ENCODE peak calls at places on chromosomes 5 and 9, in nine cellular contexts. One of them, this sample, is unnamed.

GRCh38 chr5:81162501-81162900 is 70.6 kb upstream of the CKMT2 start:
- DNase-seq in cardiac septum: no peak
- DNase-seq in lower leg skin: no peak
- DNase-seq in amniotic stem cell: no peak
- DNase-seq in KBM-7: no peak
- DNase-seq in anterior cingulate cortex: no peak
- DNase-seq in naive B cell: no peak
- DNase-seq in stimulated activated CD8-positive, alpha-beta memory T cell treated with anti-CD3 and anti-CD28 coated beads, Interleukin-15, amount 100 ng/mL, for 1 hour: no peak
- DNase-seq in Right ventricle myocardium superior: no peak
- DNase-seq in this sample: no peak

GRCh38 chr9:128684325-128685021 is 4.5 kb upstream of the SET start:
- DNase-seq in anterior cingulate cortex: peak
- DNase-seq in Right ventricle myocardium superior: peak
- DNase-seq in lower leg skin: peak
- DNase-seq in cardiac septum: peak
- DNase-seq in naive B cell: peak
- DNase-seq in stimulated activated CD8-positive, alpha-beta memory T cell treated with anti-CD3 and anti-CD28 coated beads, Interleukin-15, amount 100 ng/mL, for 1 hour: peak
- DNase-seq in amniotic stem cell: peak
- DNase-seq in KBM-7: peak
- DNase-seq in this sample: peak

GRCh38 chr9:36006541-36006940 is 30.2 kb upstream of the RECK start:
- DNase-seq in KBM-7: peak
- DNase-seq in Right ventricle myocardium superior: no peak
- DNase-seq in amniotic stem cell: no peak
- DNase-seq in lower leg skin: no peak
- DNase-seq in cardiac septum: no peak
- DNase-seq in stimulated activated CD8-positive, alpha-beta memory T cell treated with anti-CD3 and anti-CD28 coated beads, Interleukin-15, amount 100 ng/mL, for 1 hour: no peak
- DNase-seq in anterior cingulate cortex: no peak
- DNase-seq in naive B cell: no peak
- DNase-seq in this sample: no peak

GRCh38 chr5:28398185-28398584 is 1359.8 kb upstream of the CDH9 start:
- DNase-seq in Right ventricle myocardium superior: no peak
- DNase-seq in lower leg skin: no peak
- DNase-seq in KBM-7: no peak
- DNase-seq in cardiac septum: no peak
- DNase-seq in anterior cingulate cortex: no peak
- DNase-seq in naive B cell: no peak
- DNase-seq in amniotic stem cell: no peak
- DNase-seq in stimulated activated CD8-positive, alpha-beta memory T cell treated with anti-CD3 and anti-CD28 coated beads, Interleukin-15, amount 100 ng/mL, for 1 hour: no peak
- DNase-seq in this sample: no peak

GRCh38 chr5:157309796-157310195 is 43.9 kb downstream of the CYFIP2 start:
- DNase-seq in KBM-7: no peak
- DNase-seq in cardiac septum: no peak
- DNase-seq in anterior cingulate cortex: no peak
- DNase-seq in stimulated activated CD8-positive, alpha-beta memory T cell treated with anti-CD3 and anti-CD28 coated beads, Interleukin-15, amount 100 ng/mL, for 1 hour: no peak
- DNase-seq in amniotic stem cell: no peak
- DNase-seq in naive B cell: no peak
- DNase-seq in lower leg skin: peak
- DNase-seq in Right ventricle myocardium superior: no peak
- DNase-seq in this sample: no peak

GRCh38 chr5:74382864-74383618 is 257.5 kb downstream of the ENC1 start:
- DNase-seq in amniotic stem cell: no peak
- DNase-seq in anterior cingulate cortex: no peak
- DNase-seq in naive B cell: no peak
- DNase-seq in lower leg skin: no peak
- DNase-seq in Right ventricle myocardium superior: no peak
- DNase-seq in cardiac septum: no peak
- DNase-seq in KBM-7: no peak
- DNase-seq in stimulated activated CD8-positive, alpha-beta memory T cell treated with anti-CD3 and anti-CD28 coated beads, Interleukin-15, amount 100 ng/mL, for 1 hour: no peak
- DNase-seq in this sample: no peak

GRCh38 chr5:67516959-67517358 is 320.4 kb upstream of the CD180 start:
- DNase-seq in lower leg skin: no peak
- DNase-seq in amniotic stem cell: peak
- DNase-seq in KBM-7: no peak
- DNase-seq in stimulated activated CD8-positive, alpha-beta memory T cell treated with anti-CD3 and anti-CD28 coated beads, Interleukin-15, amount 100 ng/mL, for 1 hour: no peak
- DNase-seq in cardiac septum: no peak
- DNase-seq in naive B cell: no peak
- DNase-seq in anterior cingulate cortex: no peak
- DNase-seq in Right ventricle myocardium superior: no peak
- DNase-seq in this sample: no peak

GRCh38 chr5:127685662-127686061 is 17.5 kb upstream of the CCDC192 start:
- DNase-seq in cardiac septum: no peak
- DNase-seq in KBM-7: no peak
- DNase-seq in lower leg skin: no peak
- DNase-seq in amniotic stem cell: no peak
- DNase-seq in Right ventricle myocardium superior: no peak
- DNase-seq in stimulated activated CD8-positive, alpha-beta memory T cell treated with anti-CD3 and anti-CD28 coated beads, Interleukin-15, amount 100 ng/mL, for 1 hour: no peak
- DNase-seq in naive B cell: no peak
- DNase-seq in anterior cingulate cortex: no peak
- DNase-seq in this sample: no peak

GRCh38 chr5:143142596-143143435 is 260.7 kb downstream of the NR3C1 start:
- DNase-seq in Right ventricle myocardium superior: peak
- DNase-seq in anterior cingulate cortex: peak
- DNase-seq in amniotic stem cell: no peak
- DNase-seq in naive B cell: no peak
- DNase-seq in cardiac septum: peak
- DNase-seq in stimulated activated CD8-positive, alpha-beta memory T cell treated with anti-CD3 and anti-CD28 coated beads, Interleukin-15, amount 100 ng/mL, for 1 hour: no peak
- DNase-seq in KBM-7: no peak
- DNase-seq in lower leg skin: no peak
- DNase-seq in this sample: no peak

GRCh38 chr5:59744531-59744992 is 149.0 kb downstream of the PDE4D start:
- DNase-seq in naive B cell: no peak
- DNase-seq in KBM-7: no peak
- DNase-seq in cardiac septum: no peak
- DNase-seq in amniotic stem cell: no peak
- DNase-seq in Right ventricle myocardium superior: no peak
- DNase-seq in anterior cingulate cortex: no peak
- DNase-seq in lower leg skin: no peak
- DNase-seq in stimulated activated CD8-positive, alpha-beta memory T cell treated with anti-CD3 and anti-CD28 coated beads, Interleukin-15, amount 100 ng/mL, for 1 hour: no peak
- DNase-seq in this sample: no peak

GRCh38 chr5:150124111-150124557 is 31.5 kb downstream of the PDGFRB start:
- DNase-seq in stimulated activated CD8-positive, alpha-beta memory T cell treated with anti-CD3 and anti-CD28 coated beads, Interleukin-15, amount 100 ng/mL, for 1 hour: no peak
- DNase-seq in naive B cell: no peak
- DNase-seq in amniotic stem cell: no peak
- DNase-seq in anterior cingulate cortex: no peak
- DNase-seq in KBM-7: no peak
- DNase-seq in Right ventricle myocardium superior: peak
- DNase-seq in lower leg skin: no peak
- DNase-seq in cardiac septum: no peak
- DNase-seq in this sample: no peak

GRCh38 chr9:134025606-134026541 is 593 bp downstream of the BRD3OS start:
- DNase-seq in amniotic stem cell: peak
- DNase-seq in naive B cell: peak
- DNase-seq in Right ventricle myocardium superior: peak
- DNase-seq in cardiac septum: no peak
- DNase-seq in stimulated activated CD8-positive, alpha-beta memory T cell treated with anti-CD3 and anti-CD28 coated beads, Interleukin-15, amount 100 ng/mL, for 1 hour: peak
- DNase-seq in lower leg skin: no peak
- DNase-seq in KBM-7: peak
- DNase-seq in anterior cingulate cortex: peak
- DNase-seq in this sample: peak

GRCh38 chr5:163022582-163023128 is 414.7 kb upstream of the CCNG1 start:
- DNase-seq in KBM-7: no peak
- DNase-seq in Right ventricle myocardium superior: no peak
- DNase-seq in cardiac septum: no peak
- DNase-seq in lower leg skin: no peak
- DNase-seq in naive B cell: no peak
- DNase-seq in anterior cingulate cortex: no peak
- DNase-seq in stimulated activated CD8-positive, alpha-beta memory T cell treated with anti-CD3 and anti-CD28 coated beads, Interleukin-15, amount 100 ng/mL, for 1 hour: no peak
- DNase-seq in amniotic stem cell: no peak
- DNase-seq in this sample: no peak

GRCh38 chr9:126956929-126957686 is 42.5 kb downstream of the RALGPS1 start:
- DNase-seq in lower leg skin: no peak
- DNase-seq in KBM-7: no peak
- DNase-seq in stimulated activated CD8-positive, alpha-beta memory T cell treated with anti-CD3 and anti-CD28 coated beads, Interleukin-15, amount 100 ng/mL, for 1 hour: no peak
- DNase-seq in cardiac septum: no peak
- DNase-seq in amniotic stem cell: peak
- DNase-seq in anterior cingulate cortex: no peak
- DNase-seq in Right ventricle myocardium superior: no peak
- DNase-seq in naive B cell: no peak
- DNase-seq in this sample: no peak

GRCh38 chr5:162230348-162230747 is 162.8 kb downstream of the GABRG2 start:
- DNase-seq in anterior cingulate cortex: no peak
- DNase-seq in amniotic stem cell: no peak
- DNase-seq in KBM-7: no peak
- DNase-seq in stimulated activated CD8-positive, alpha-beta memory T cell treated with anti-CD3 and anti-CD28 coated beads, Interleukin-15, amount 100 ng/mL, for 1 hour: no peak
- DNase-seq in lower leg skin: no peak
- DNase-seq in Right ventricle myocardium superior: no peak
- DNase-seq in naive B cell: no peak
- DNase-seq in cardiac septum: no peak
- DNase-seq in this sample: no peak

GRCh38 chr9:77750284-77750683 is 102.2 kb upstream of the GNA14 start:
- DNase-seq in Right ventricle myocardium superior: no peak
- DNase-seq in amniotic stem cell: no peak
- DNase-seq in stimulated activated CD8-positive, alpha-beta memory T cell treated with anti-CD3 and anti-CD28 coated beads, Interleukin-15, amount 100 ng/mL, for 1 hour: no peak
- DNase-seq in lower leg skin: no peak
- DNase-seq in KBM-7: no peak
- DNase-seq in cardiac septum: no peak
- DNase-seq in anterior cingulate cortex: no peak
- DNase-seq in naive B cell: no peak
- DNase-seq in this sample: no peak

GRCh38 chr5:176714067-176714466 is 66.8 kb downstream of the TSPAN17 start:
- DNase-seq in stimulated activated CD8-positive, alpha-beta memory T cell treated with anti-CD3 and anti-CD28 coated beads, Interleukin-15, amount 100 ng/mL, for 1 hour: no peak
- DNase-seq in amniotic stem cell: no peak
- DNase-seq in naive B cell: no peak
- DNase-seq in cardiac septum: no peak
- DNase-seq in lower leg skin: no peak
- DNase-seq in anterior cingulate cortex: no peak
- DNase-seq in KBM-7: no peak
- DNase-seq in Right ventricle myocardium superior: no peak
- DNase-seq in this sample: no peak

GRCh38 chr9:127803507-127804352 is 1.0 kb downstream of the FPGS start:
- DNase-seq in cardiac septum: no peak
- DNase-seq in Right ventricle myocardium superior: no peak
- DNase-seq in KBM-7: no peak
- DNase-seq in anterior cingulate cortex: no peak
- DNase-seq in lower leg skin: no peak
- DNase-seq in amniotic stem cell: no peak
- DNase-seq in naive B cell: peak
- DNase-seq in stimulated activated CD8-positive, alpha-beta memory T cell treated with anti-CD3 and anti-CD28 coated beads, Interleukin-15, amount 100 ng/mL, for 1 hour: no peak
- DNase-seq in this sample: peak

GRCh38 chr9:124800306-124801259 is 23.6 kb downstream of the OLFML2A start:
- DNase-seq in lower leg skin: no peak
- DNase-seq in KBM-7: no peak
- DNase-seq in amniotic stem cell: no peak
- DNase-seq in naive B cell: peak
- DNase-seq in Right ventricle myocardium superior: peak
- DNase-seq in anterior cingulate cortex: peak
- DNase-seq in stimulated activated CD8-positive, alpha-beta memory T cell treated with anti-CD3 and anti-CD28 coated beads, Interleukin-15, amount 100 ng/mL, for 1 hour: no peak
- DNase-seq in cardiac septum: no peak
- DNase-seq in this sample: peak

GRCh38 chr5:74772359-74772758 is 5.3 kb downstream of the NSA2 start:
- DNase-seq in cardiac septum: no peak
- DNase-seq in lower leg skin: no peak
- DNase-seq in anterior cingulate cortex: no peak
- DNase-seq in KBM-7: no peak
- DNase-seq in naive B cell: no peak
- DNase-seq in Right ventricle myocardium superior: no peak
- DNase-seq in stimulated activated CD8-positive, alpha-beta memory T cell treated with anti-CD3 and anti-CD28 coated beads, Interleukin-15, amount 100 ng/mL, for 1 hour: no peak
- DNase-seq in amniotic stem cell: no peak
- DNase-seq in this sample: no peak

GRCh38 chr5:65809817-65810531 is 88.0 kb downstream of the NLN start:
- DNase-seq in naive B cell: no peak
- DNase-seq in anterior cingulate cortex: peak
- DNase-seq in KBM-7: no peak
- DNase-seq in Right ventricle myocardium superior: peak
- DNase-seq in cardiac septum: no peak
- DNase-seq in lower leg skin: peak
- DNase-seq in stimulated activated CD8-positive, alpha-beta memory T cell treated with anti-CD3 and anti-CD28 coated beads, Interleukin-15, amount 100 ng/mL, for 1 hour: no peak
- DNase-seq in amniotic stem cell: no peak
- DNase-seq in this sample: no peak

GRCh38 chr5:125700380-125700856 is 722.8 kb upstream of the GRAMD2B start:
- DNase-seq in KBM-7: no peak
- DNase-seq in cardiac septum: no peak
- DNase-seq in Right ventricle myocardium superior: no peak
- DNase-seq in anterior cingulate cortex: no peak
- DNase-seq in amniotic stem cell: no peak
- DNase-seq in lower leg skin: no peak
- DNase-seq in stimulated activated CD8-positive, alpha-beta memory T cell treated with anti-CD3 and anti-CD28 coated beads, Interleukin-15, amount 100 ng/mL, for 1 hour: no peak
- DNase-seq in naive B cell: no peak
- DNase-seq in this sample: no peak

GRCh38 chr5:172224996-172225395 is 31.0 kb downstream of the EFCAB9 start:
- DNase-seq in stimulated activated CD8-positive, alpha-beta memory T cell treated with anti-CD3 and anti-CD28 coated beads, Interleukin-15, amount 100 ng/mL, for 1 hour: no peak
- DNase-seq in lower leg skin: no peak
- DNase-seq in cardiac septum: no peak
- DNase-seq in KBM-7: no peak
- DNase-seq in Right ventricle myocardium superior: no peak
- DNase-seq in amniotic stem cell: no peak
- DNase-seq in naive B cell: no peak
- DNase-seq in anterior cingulate cortex: no peak
- DNase-seq in this sample: no peak

GRCh38 chr5:139646111-139646510 is 2.0 kb upstream of the CXXC5 start:
- DNase-seq in lower leg skin: peak
- DNase-seq in KBM-7: no peak
- DNase-seq in anterior cingulate cortex: no peak
- DNase-seq in Right ventricle myocardium superior: no peak
- DNase-seq in amniotic stem cell: no peak
- DNase-seq in cardiac septum: peak
- DNase-seq in naive B cell: no peak
- DNase-seq in stimulated activated CD8-positive, alpha-beta memory T cell treated with anti-CD3 and anti-CD28 coated beads, Interleukin-15, amount 100 ng/mL, for 1 hour: no peak
- DNase-seq in this sample: no peak

GRCh38 chr5:120405291-120405864 is 58.7 kb upstream of the PRR16 start:
- DNase-seq in naive B cell: no peak
- DNase-seq in amniotic stem cell: peak
- DNase-seq in KBM-7: peak
- DNase-seq in anterior cingulate cortex: no peak
- DNase-seq in cardiac septum: no peak
- DNase-seq in lower leg skin: no peak
- DNase-seq in stimulated activated CD8-positive, alpha-beta memory T cell treated with anti-CD3 and anti-CD28 coated beads, Interleukin-15, amount 100 ng/mL, for 1 hour: no peak
- DNase-seq in Right ventricle myocardium superior: no peak
- DNase-seq in this sample: no peak